ENCODE peak calls at places on chromosomes 7 and 10, in six cellular contexts. One of them, this sample, is unnamed.

GRCh38 chr7:102279537-102280400 is 6.9 kb upstream of the SH2B2 start:
- DNase-seq in PC-3: peak; percentile 56
- DNase-seq in PC-9: peak; percentile 67
- DNase-seq in neural progenitor cell: peak; percentile 89
- DNase-seq in K562: peak; percentile 87
- DNase-seq in fibroblast of lung: peak; percentile 51
- DNase-seq in this sample: peak; percentile 85

GRCh38 chr10:1947464-1948043 is 210.2 kb upstream of the ADARB2 start:
- DNase-seq in PC-3: no peak
- DNase-seq in PC-9: no peak
- DNase-seq in neural progenitor cell: no peak
- DNase-seq in K562: no peak
- DNase-seq in fibroblast of lung: no peak
- DNase-seq in this sample: no peak

GRCh38 chr10:77842652-77843212 is 83.8 kb downstream of the DLG5 start:
- DNase-seq in PC-3: no peak
- DNase-seq in PC-9: no peak
- DNase-seq in neural progenitor cell: no peak
- DNase-seq in K562: no peak
- DNase-seq in fibroblast of lung: no peak
- DNase-seq in this sample: no peak

GRCh38 chr7:35761882-35762720 is 38.8 kb upstream of the SEPTIN7 start:
- DNase-seq in PC-3: no peak
- DNase-seq in PC-9: no peak
- DNase-seq in neural progenitor cell: no peak
- DNase-seq in K562: no peak
- DNase-seq in fibroblast of lung: peak; percentile 8
- DNase-seq in this sample: no peak

GRCh38 chr7:50068026-50068425 is 25.0 kb downstream of the ZPBP start:
- DNase-seq in PC-3: peak; percentile 49
- DNase-seq in PC-9: no peak
- DNase-seq in neural progenitor cell: peak; percentile 4
- DNase-seq in K562: no peak
- DNase-seq in fibroblast of lung: peak; percentile 6
- DNase-seq in this sample: peak; percentile 25

GRCh38 chr10:21526952-21527633 is 1.6 kb upstream of the SKIDA1 start:
- DNase-seq in PC-3: peak; percentile 55
- DNase-seq in PC-9: peak; percentile 63
- DNase-seq in neural progenitor cell: peak; percentile 80
- DNase-seq in K562: peak; percentile 68
- DNase-seq in fibroblast of lung: peak; percentile 70
- DNase-seq in this sample: peak; percentile 82

GRCh38 chr7:31122649-31123058 is 70.5 kb downstream of the ADCYAP1R1 start:
- DNase-seq in PC-3: peak; percentile 88
- DNase-seq in PC-9: peak; percentile 61
- DNase-seq in neural progenitor cell: peak; percentile 82
- DNase-seq in K562: peak; percentile 77
- DNase-seq in fibroblast of lung: peak; percentile 81
- DNase-seq in this sample: peak; percentile 90

GRCh38 chr10:19908991-19909699 is 92.9 kb downstream of the PLXDC2 start:
- DNase-seq in PC-3: peak; percentile 76
- DNase-seq in PC-9: no peak
- DNase-seq in neural progenitor cell: no peak
- DNase-seq in K562: no peak
- DNase-seq in fibroblast of lung: peak; percentile 72
- DNase-seq in this sample: no peak

GRCh38 chr7:30914611-30915601 is 3.3 kb downstream of the AQP1 start:
- DNase-seq in PC-3: peak; percentile 91
- DNase-seq in PC-9: peak; percentile 93
- DNase-seq in neural progenitor cell: no peak
- DNase-seq in K562: peak; percentile 94
- DNase-seq in fibroblast of lung: peak; percentile 53
- DNase-seq in this sample: no peak

GRCh38 chr10:49115015-49115795 is at the start of gene VSTM4:
- DNase-seq in PC-3: no peak
- DNase-seq in PC-9: no peak
- DNase-seq in neural progenitor cell: peak; percentile 82
- DNase-seq in K562: peak; percentile 95
- DNase-seq in fibroblast of lung: peak; percentile 33
- DNase-seq in this sample: peak; percentile 61

GRCh38 chr7:151088856-151089699 is 2.8 kb downstream of the AGAP3 start:
- DNase-seq in PC-3: peak; percentile 39
- DNase-seq in PC-9: no peak
- DNase-seq in neural progenitor cell: peak; percentile 75
- DNase-seq in K562: no peak
- DNase-seq in fibroblast of lung: peak; percentile 63
- DNase-seq in this sample: peak; percentile 61

GRCh38 chr7:45076946-45077345 is 11.8 kb downstream of the NACAD start:
- DNase-seq in PC-3: no peak
- DNase-seq in PC-9: no peak
- DNase-seq in neural progenitor cell: no peak
- DNase-seq in K562: no peak
- DNase-seq in fibroblast of lung: no peak
- DNase-seq in this sample: no peak

GRCh38 chr7:22140597-22140996 is 194.9 kb upstream of the CDCA7L start:
- DNase-seq in PC-3: no peak
- DNase-seq in PC-9: no peak
- DNase-seq in neural progenitor cell: peak; percentile 67
- DNase-seq in K562: no peak
- DNase-seq in fibroblast of lung: peak; percentile 79
- DNase-seq in this sample: peak; percentile 73

GRCh38 chr7:141071855-141072547 is 1.9 kb upstream of the TMEM178B start:
- DNase-seq in PC-3: no peak
- DNase-seq in PC-9: no peak
- DNase-seq in neural progenitor cell: peak; percentile 35
- DNase-seq in K562: no peak
- DNase-seq in fibroblast of lung: no peak
- DNase-seq in this sample: peak; percentile 68
- TF ChIP-seq EZH2 in PC-3: peak; percentile 61
- TF ChIP-seq EZH2 in PC-9: no peak
- TF ChIP-seq EZH2 in neural progenitor cell: peak; percentile 72
- TF ChIP-seq EZH2 in K562: no peak
- TF ChIP-seq EZH2 in fibroblast of lung: no peak
- TF ChIP-seq EZH2 in this sample: no peak

GRCh38 chr10:93596539-93596938 is 4.5 kb downstream of the RBP4 start:
- DNase-seq in PC-3: no peak
- DNase-seq in PC-9: no peak
- DNase-seq in neural progenitor cell: peak; percentile 33
- DNase-seq in K562: no peak
- DNase-seq in fibroblast of lung: no peak
- DNase-seq in this sample: peak; percentile 64
- TF ChIP-seq EZH2 in PC-3: no peak
- TF ChIP-seq EZH2 in PC-9: no peak
- TF ChIP-seq EZH2 in neural progenitor cell: no peak
- TF ChIP-seq EZH2 in K562: no peak
- TF ChIP-seq EZH2 in fibroblast of lung: no peak
- TF ChIP-seq EZH2 in this sample: no peak

GRCh38 chr7:73880755-73881328 is 19.9 kb downstream of the TMEM270 start:
- DNase-seq in PC-3: no peak
- DNase-seq in PC-9: no peak
- DNase-seq in neural progenitor cell: no peak
- DNase-seq in K562: no peak
- DNase-seq in fibroblast of lung: no peak
- DNase-seq in this sample: no peak
- TF ChIP-seq EZH2 in PC-3: no peak
- TF ChIP-seq EZH2 in PC-9: no peak
- TF ChIP-seq EZH2 in neural progenitor cell: no peak
- TF ChIP-seq EZH2 in K562: no peak
- TF ChIP-seq EZH2 in fibroblast of lung: no peak
- TF ChIP-seq EZH2 in this sample: no peak

GRCh38 chr7:961546-962400 is 7.3 kb upstream of the ADAP1 start:
- DNase-seq in PC-3: no peak
- DNase-seq in PC-9: no peak
- DNase-seq in neural progenitor cell: peak; percentile 1
- DNase-seq in K562: no peak
- DNase-seq in fibroblast of lung: no peak
- DNase-seq in this sample: no peak

GRCh38 chr7:962401-963081 is 8.1 kb upstream of the ADAP1 start:
- DNase-seq in PC-3: no peak
- DNase-seq in PC-9: no peak
- DNase-seq in neural progenitor cell: peak; percentile 1
- DNase-seq in K562: no peak
- DNase-seq in fibroblast of lung: no peak
- DNase-seq in this sample: no peak

GRCh38 chr7:966291-967069 is 8.9 kb downstream of the COX19 start:
- DNase-seq in PC-3: no peak
- DNase-seq in PC-9: no peak
- DNase-seq in neural progenitor cell: no peak
- DNase-seq in K562: no peak
- DNase-seq in fibroblast of lung: no peak
- DNase-seq in this sample: no peak

GRCh38 chr7:964401-965231 is 10.1 kb upstream of the ADAP1 start:
- DNase-seq in PC-3: peak; percentile 49
- DNase-seq in PC-9: no peak
- DNase-seq in neural progenitor cell: peak; percentile 82
- DNase-seq in K562: no peak
- DNase-seq in fibroblast of lung: peak; percentile 50
- DNase-seq in this sample: peak; percentile 80

GRCh38 chr7:963236-964078 is 9.0 kb upstream of the ADAP1 start:
- DNase-seq in PC-3: no peak
- DNase-seq in PC-9: no peak
- DNase-seq in neural progenitor cell: peak; percentile 2
- DNase-seq in K562: no peak
- DNase-seq in fibroblast of lung: no peak
- DNase-seq in this sample: no peak
- TF ChIP-seq EZH2 in PC-3: no peak
- TF ChIP-seq EZH2 in PC-9: no peak
- TF ChIP-seq EZH2 in neural progenitor cell: no peak
- TF ChIP-seq EZH2 in K562: no peak
- TF ChIP-seq EZH2 in fibroblast of lung: no peak
- TF ChIP-seq EZH2 in this sample: no peak

GRCh38 chr7:24373556-24373955 is 89.6 kb downstream of the NPY start:
- DNase-seq in PC-3: no peak
- DNase-seq in PC-9: no peak
- DNase-seq in neural progenitor cell: no peak
- DNase-seq in K562: no peak
- DNase-seq in fibroblast of lung: no peak
- DNase-seq in this sample: no peak

GRCh38 chr7:24368161-24368560 is 84.2 kb downstream of the NPY start:
- DNase-seq in PC-3: no peak
- DNase-seq in PC-9: no peak
- DNase-seq in neural progenitor cell: no peak
- DNase-seq in K562: no peak
- DNase-seq in fibroblast of lung: no peak
- DNase-seq in this sample: no peak

GRCh38 chr7:24370541-24370940 is 86.6 kb downstream of the NPY start:
- DNase-seq in PC-3: no peak
- DNase-seq in PC-9: no peak
- DNase-seq in neural progenitor cell: no peak
- DNase-seq in K562: no peak
- DNase-seq in fibroblast of lung: no peak
- DNase-seq in this sample: no peak

GRCh38 chr7:24372973-24373372 is 89.0 kb downstream of the NPY start:
- DNase-seq in PC-3: no peak
- DNase-seq in PC-9: no peak
- DNase-seq in neural progenitor cell: no peak
- DNase-seq in K562: no peak
- DNase-seq in fibroblast of lung: no peak
- DNase-seq in this sample: peak; percentile 28
- TF ChIP-seq EZH2 in PC-3: no peak
- TF ChIP-seq EZH2 in PC-9: no peak
- TF ChIP-seq EZH2 in neural progenitor cell: no peak
- TF ChIP-seq EZH2 in K562: no peak
- TF ChIP-seq EZH2 in fibroblast of lung: no peak
- TF ChIP-seq EZH2 in this sample: no peak

DNA sequence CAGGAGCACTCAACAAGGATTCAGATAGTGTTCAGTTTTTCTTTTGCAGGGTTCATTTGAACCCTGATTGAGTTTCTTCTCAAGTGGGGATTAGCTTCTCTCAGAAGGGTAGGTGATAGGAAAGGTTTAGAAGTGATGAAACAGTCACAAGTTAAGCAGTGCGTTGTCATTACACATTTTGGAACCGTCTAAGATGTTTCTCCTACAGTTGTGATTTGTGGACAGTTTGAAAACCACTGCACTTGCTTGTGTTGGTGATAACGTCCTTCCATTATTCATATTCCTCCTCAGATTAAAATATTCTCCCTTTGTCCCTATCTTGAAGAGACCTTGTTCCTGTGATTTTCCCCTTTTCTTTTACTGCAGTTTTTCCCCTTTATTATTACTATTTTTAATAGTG is 2.8 kb downstream of the STMP1 start:
- DNase-seq in PC-3: no peak
- DNase-seq in PC-9: no peak
- DNase-seq in neural progenitor cell: no peak
- DNase-seq in K562: no peak
- DNase-seq in fibroblast of lung: no peak
- DNase-seq in this sample: no peak
- TF ChIP-seq EZH2 in PC-3: no peak
- TF ChIP-seq EZH2 in PC-9: no peak
- TF ChIP-seq EZH2 in neural progenitor cell: no peak
- TF ChIP-seq EZH2 in K562: no peak
- TF ChIP-seq EZH2 in fibroblast of lung: no peak
- TF ChIP-seq EZH2 in this sample: no peak

GRCh38 chr7:25862993-25863726 is 288.8 kb upstream of the NFE2L3 start:
- DNase-seq in PC-3: no peak
- DNase-seq in PC-9: no peak
- DNase-seq in neural progenitor cell: no peak
- DNase-seq in K562: no peak
- DNase-seq in fibroblast of lung: no peak
- DNase-seq in this sample: no peak
- TF ChIP-seq EZH2 in PC-3: no peak
- TF ChIP-seq EZH2 in PC-9: no peak
- TF ChIP-seq EZH2 in neural progenitor cell: peak; percentile 52
- TF ChIP-seq EZH2 in K562: no peak
- TF ChIP-seq EZH2 in fibroblast of lung: no peak
- TF ChIP-seq EZH2 in this sample: no peak

This sample was measured in GM23338.